ENCODE peak calls at places on chromosome 4, in ten cellular contexts. Z, A, T, E, M, G, F, H, P and O are unnamed samples.

GRCh38 chr4:153476829-153477574 is 10.8 kb downstream of the TMEM131L start:
- DNase-seq in Z (no peak), A (no peak), T (no peak), E (no peak), M (no peak), G (no peak), F (no peak), H (no peak), P (no peak), O (no peak)

GRCh38 chr4:15832523-15833451 is 54.7 kb downstream of the CD38 start:
- DNase-seq in Z (no peak), A (no peak), T (no peak), E (no peak), M (no peak), G (no peak), F (no peak), H (no peak), P (no peak), O (no peak)

GRCh38 chr4:74934016-74934821 is 1.3 kb downstream of the PARM1 start:
- DNase-seq in Z (peak; percentile 54), A (no peak), T (peak; percentile 74), E (peak; percentile 82), M (no peak), G (no peak), F (peak; percentile 45), H (no peak), P (peak; percentile 21), O (no peak)

GRCh38 chr4:15755321-15755750 is 22.8 kb upstream of the CD38 start:
- DNase-seq in Z (no peak), A (no peak), T (no peak), E (no peak), M (no peak), G (no peak), F (no peak), H (no peak), P (no peak), O (no peak)

GRCh38 chr4:141636077-141636770 is at the start of gene IL15:
- DNase-seq in Z (peak; percentile 90), A (peak; percentile 29), T (peak; percentile 81), E (peak; percentile 91), M (peak; percentile 82), G (peak; percentile 54), F (peak; percentile 72), H (peak; percentile 36), P (peak; percentile 79), O (peak; percentile 41)

GRCh38 chr4:8302331-8302730 is 32.8 kb downstream of the HTRA3 start:
- DNase-seq in Z (no peak), A (no peak), T (peak; percentile 6), E (peak; percentile 53), M (peak; percentile 73), G (no peak), F (peak; percentile 21), H (no peak), P (no peak), O (no peak)

GRCh38 chr4:8688041-8688907 is 95.7 kb downstream of the CPZ start:
- DNase-seq in Z (peak; percentile 13), A (no peak), T (no peak), E (peak; percentile 65), M (no peak), G (no peak), F (no peak), H (peak; percentile 19), P (no peak), O (no peak)

GRCh38 chr4:53781614-53782467 is 190.6 kb upstream of the LNX1 start:
- DNase-seq in Z (no peak), A (no peak), T (no peak), E (no peak), M (no peak), G (no peak), F (no peak), H (no peak), P (no peak), O (no peak)

GRCh38 chr4:173529505-173530325 is at the start of gene HAND2:
- DNase-seq in Z (peak; percentile 64), A (peak; percentile 71), T (no peak), E (no peak), M (no peak), G (no peak), F (peak; percentile 92), H (no peak), P (no peak), O (peak; percentile 42)

GRCh38 chr4:69965628-69966027 is at the start of gene CSN2:
- DNase-seq in Z (no peak), A (no peak), T (no peak), E (no peak), M (no peak), G (no peak), F (no peak), H (no peak), P (no peak), O (no peak)

DNA sequence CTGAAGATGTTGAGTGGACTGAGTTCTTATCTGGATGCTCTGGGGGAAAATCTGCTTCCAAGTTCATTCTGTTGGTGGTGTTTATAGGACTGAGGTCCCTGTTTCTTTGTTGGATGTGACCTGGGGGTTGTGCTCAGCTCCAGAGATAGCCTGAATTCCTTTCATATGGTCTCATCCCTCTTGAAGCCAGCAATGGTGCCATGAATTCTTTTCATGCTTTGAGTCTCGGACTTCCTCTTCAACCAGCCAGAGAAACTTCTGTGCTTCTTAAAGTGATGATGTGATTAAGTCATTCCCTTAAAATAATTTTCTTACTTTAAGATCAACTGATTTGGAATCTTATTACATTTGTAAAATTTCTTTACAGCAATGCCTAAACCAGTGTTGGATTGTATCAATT is 233.8 kb upstream of the UGT8 start:
- DNase-seq in Z (no peak), A (no peak), T (no peak), E (no peak), M (no peak), G (no peak), F (peak; percentile 31), H (no peak), P (no peak), O (no peak)
- TF ChIP-seq POLR2A in Z (no peak), A (no peak), T (no peak), E (no peak), M (no peak), G (no peak), F (no peak), H (no peak), P (no peak), O (no peak)

GRCh38 chr4:82561745-82562552 is at the start of gene TMEM150C:
- DNase-seq in Z (peak; percentile 22), A (no peak), T (no peak), E (no peak), M (no peak), G (peak; percentile 48), F (peak; percentile 53), H (no peak), P (no peak), O (no peak)
- TF ChIP-seq POLR2A in Z (no peak), A (no peak), T (no peak), E (no peak), M (no peak), G (peak; percentile 66), F (no peak), H (no peak), P (no peak), O (peak; percentile 14)

GRCh38 chr4:5220028-5220427 is 168.7 kb downstream of the STK32B start:
- DNase-seq in Z (no peak), A (no peak), T (no peak), E (no peak), M (no peak), G (no peak), F (no peak), H (no peak), P (no peak), O (no peak)

GRCh38 chr4:5215321-5215720 is 164.0 kb downstream of the STK32B start:
- DNase-seq in Z (no peak), A (no peak), T (no peak), E (no peak), M (no peak), G (no peak), F (no peak), H (no peak), P (no peak), O (no peak)

GRCh38 chr4:5218376-5219069 is 167.2 kb downstream of the STK32B start:
- DNase-seq in Z (no peak), A (no peak), T (no peak), E (no peak), M (no peak), G (no peak), F (no peak), H (no peak), P (no peak), O (no peak)

GRCh38 chr4:5222047-5222446 is 170.8 kb downstream of the STK32B start:
- DNase-seq in Z (no peak), A (no peak), T (no peak), E (no peak), M (no peak), G (no peak), F (no peak), H (no peak), P (no peak), O (no peak)

GRCh38 chr4:5217411-5217810 is 166.1 kb downstream of the STK32B start:
- DNase-seq in Z (no peak), A (no peak), T (no peak), E (no peak), M (no peak), G (no peak), F (no peak), H (no peak), P (no peak), O (no peak)
- TF ChIP-seq POLR2A in Z (no peak), A (no peak), T (no peak), E (no peak), M (no peak), G (no peak), F (no peak), H (no peak), P (no peak), O (no peak)

GRCh38 chr4:77862478-77863216 is at the start of gene MRPL1:
- DNase-seq in Z (peak; percentile 91), A (peak; percentile 93), T (peak; percentile 94), E (peak; percentile 94), M (peak; percentile 95), G (peak; percentile 92), F (peak; percentile 91), H (peak; percentile 95), P (peak; percentile 88), O (peak; percentile 30)
- TF ChIP-seq POLR2A in Z (peak; percentile 75), A (no peak), T (peak; percentile 51), E (peak; percentile 69), M (peak; percentile 64), G (peak; percentile 92), F (no peak), H (peak; percentile 87), P (peak; percentile 64), O (peak; percentile 82)